ENCODE peak calls at places on chromosomes 12 and 14, in nine cellular contexts. One of them, this sample, is unnamed.

GRCh38 chr12:95484524-95484923 is 10.6 kb downstream of the METAP2 start:
- DNase-seq in HCT116: no peak
- DNase-seq in transverse colon: no peak
- DNase-seq in BJ: no peak
- DNase-seq in lower leg skin: no peak
- DNase-seq in stomach: no peak
- DNase-seq in left ventricle myocardium inferior: no peak
- DNase-seq in colonic mucosa: no peak
- DNase-seq in HFF-Myc: no peak
- DNase-seq in this sample: no peak

GRCh38 chr12:105978686-105979085 is 160.1 kb downstream of the NUAK1 start:
- DNase-seq in HCT116: no peak
- DNase-seq in transverse colon: no peak
- DNase-seq in BJ: no peak
- DNase-seq in lower leg skin: no peak
- DNase-seq in stomach: no peak
- DNase-seq in left ventricle myocardium inferior: no peak
- DNase-seq in colonic mucosa: no peak
- DNase-seq in HFF-Myc: no peak
- DNase-seq in this sample: no peak

GRCh38 chr14:73740921-73741326 is 26.7 kb upstream of the PNMA1 start:
- DNase-seq in HCT116: peak; percentile 61
- DNase-seq in transverse colon: peak; percentile 92
- DNase-seq in BJ: no peak
- DNase-seq in lower leg skin: peak; percentile 97
- DNase-seq in stomach: peak; percentile 92
- DNase-seq in left ventricle myocardium inferior: peak; percentile 78
- DNase-seq in colonic mucosa: peak; percentile 96
- DNase-seq in HFF-Myc: no peak
- DNase-seq in this sample: no peak

GRCh38 chr14:73014105-73014504 is 12.8 kb downstream of the ZFYVE1 start:
- DNase-seq in HCT116: no peak
- DNase-seq in transverse colon: no peak
- DNase-seq in BJ: peak; percentile 58
- DNase-seq in lower leg skin: no peak
- DNase-seq in stomach: no peak
- DNase-seq in left ventricle myocardium inferior: no peak
- DNase-seq in colonic mucosa: no peak
- DNase-seq in HFF-Myc: no peak
- DNase-seq in this sample: no peak

GRCh38 chr12:73625226-73625625 is 912.4 kb upstream of the ATXN7L3B start:
- DNase-seq in HCT116: no peak
- DNase-seq in transverse colon: no peak
- DNase-seq in BJ: no peak
- DNase-seq in lower leg skin: no peak
- DNase-seq in stomach: no peak
- DNase-seq in left ventricle myocardium inferior: no peak
- DNase-seq in colonic mucosa: no peak
- DNase-seq in HFF-Myc: no peak
- DNase-seq in this sample: no peak

GRCh38 chr12:388547-389137 is 478 bp downstream of the KDM5A start:
- DNase-seq in HCT116: no peak
- DNase-seq in transverse colon: peak; percentile 11
- DNase-seq in BJ: no peak
- DNase-seq in lower leg skin: peak; percentile 85
- DNase-seq in stomach: no peak
- DNase-seq in left ventricle myocardium inferior: peak; percentile 15
- DNase-seq in colonic mucosa: peak; percentile 48
- DNase-seq in HFF-Myc: no peak
- DNase-seq in this sample: no peak

GRCh38 chr14:74619672-74620131 is 7.7 kb upstream of the LTBP2 start:
- DNase-seq in HCT116: no peak
- DNase-seq in transverse colon: peak; percentile 59
- DNase-seq in BJ: peak; percentile 96
- DNase-seq in lower leg skin: no peak
- DNase-seq in stomach: peak; percentile 53
- DNase-seq in left ventricle myocardium inferior: peak; percentile 83
- DNase-seq in colonic mucosa: peak; percentile 40
- DNase-seq in HFF-Myc: peak; percentile 75
- DNase-seq in this sample: peak; percentile 52

GRCh38 chr14:24437736-24438067 is 4.9 kb downstream of the SDR39U1 start:
- DNase-seq in HCT116: no peak
- DNase-seq in transverse colon: no peak
- DNase-seq in BJ: no peak
- DNase-seq in lower leg skin: no peak
- DNase-seq in stomach: no peak
- DNase-seq in left ventricle myocardium inferior: no peak
- DNase-seq in colonic mucosa: no peak
- DNase-seq in HFF-Myc: no peak
- DNase-seq in this sample: no peak

GRCh38 chr12:78392918-78393317 is 471.7 kb upstream of the SYT1 start:
- DNase-seq in HCT116: no peak
- DNase-seq in transverse colon: no peak
- DNase-seq in BJ: no peak
- DNase-seq in lower leg skin: no peak
- DNase-seq in stomach: no peak
- DNase-seq in left ventricle myocardium inferior: no peak
- DNase-seq in colonic mucosa: no peak
- DNase-seq in HFF-Myc: no peak
- DNase-seq in this sample: no peak

GRCh38 chr12:132335179-132335756 is 5.9 kb upstream of the GALNT9 start:
- DNase-seq in HCT116: no peak
- DNase-seq in transverse colon: no peak
- DNase-seq in BJ: no peak
- DNase-seq in lower leg skin: no peak
- DNase-seq in stomach: no peak
- DNase-seq in left ventricle myocardium inferior: no peak
- DNase-seq in colonic mucosa: no peak
- DNase-seq in HFF-Myc: no peak
- DNase-seq in this sample: no peak

GRCh38 chr12:121371404-121371803 is 19.2 kb upstream of the ANAPC5 start:
- DNase-seq in HCT116: no peak
- DNase-seq in transverse colon: no peak
- DNase-seq in BJ: no peak
- DNase-seq in lower leg skin: no peak
- DNase-seq in stomach: no peak
- DNase-seq in left ventricle myocardium inferior: no peak
- DNase-seq in colonic mucosa: no peak
- DNase-seq in HFF-Myc: no peak
- DNase-seq in this sample: no peak

GRCh38 chr14:54567634-54568561 is 970 bp downstream of the SAMD4A start:
- DNase-seq in HCT116: no peak
- DNase-seq in transverse colon: peak; percentile 49
- DNase-seq in BJ: no peak
- DNase-seq in lower leg skin: peak; percentile 91
- DNase-seq in stomach: peak; percentile 50
- DNase-seq in left ventricle myocardium inferior: peak; percentile 55
- DNase-seq in colonic mucosa: peak; percentile 51
- DNase-seq in HFF-Myc: no peak
- DNase-seq in this sample: no peak

GRCh38 chr12:13220848-13221247 is 24.3 kb downstream of the EMP1 start:
- DNase-seq in HCT116: no peak
- DNase-seq in transverse colon: no peak
- DNase-seq in BJ: no peak
- DNase-seq in lower leg skin: no peak
- DNase-seq in stomach: no peak
- DNase-seq in left ventricle myocardium inferior: no peak
- DNase-seq in colonic mucosa: no peak
- DNase-seq in HFF-Myc: no peak
- DNase-seq in this sample: peak; percentile 55

GRCh38 chr14:104804481-104805325 is 3.8 kb downstream of the ZBTB42 start:
- DNase-seq in HCT116: no peak
- DNase-seq in transverse colon: no peak
- DNase-seq in BJ: no peak
- DNase-seq in lower leg skin: no peak
- DNase-seq in stomach: no peak
- DNase-seq in left ventricle myocardium inferior: no peak
- DNase-seq in colonic mucosa: no peak
- DNase-seq in HFF-Myc: no peak
- DNase-seq in this sample: no peak

GRCh38 chr12:108826115-108826806 is 31.1 kb downstream of the SSH1 start:
- DNase-seq in HCT116: no peak
- DNase-seq in transverse colon: peak; percentile 32
- DNase-seq in BJ: peak; percentile 95
- DNase-seq in lower leg skin: no peak
- DNase-seq in stomach: no peak
- DNase-seq in left ventricle myocardium inferior: peak; percentile 57
- DNase-seq in colonic mucosa: peak; percentile 46
- DNase-seq in HFF-Myc: no peak
- DNase-seq in this sample: peak; percentile 90

GRCh38 chr12:53218551-53219114 is 11.6 kb upstream of the ITGB7 start:
- DNase-seq in HCT116: no peak
- DNase-seq in transverse colon: no peak
- DNase-seq in BJ: no peak
- DNase-seq in lower leg skin: no peak
- DNase-seq in stomach: no peak
- DNase-seq in left ventricle myocardium inferior: peak; percentile 42
- DNase-seq in colonic mucosa: peak; percentile 51
- DNase-seq in HFF-Myc: no peak
- DNase-seq in this sample: no peak

GRCh38 chr12:45227668-45228067 is 11.8 kb downstream of the ANO6 start:
- DNase-seq in HCT116: no peak
- DNase-seq in transverse colon: no peak
- DNase-seq in BJ: no peak
- DNase-seq in lower leg skin: no peak
- DNase-seq in stomach: no peak
- DNase-seq in left ventricle myocardium inferior: no peak
- DNase-seq in colonic mucosa: no peak
- DNase-seq in HFF-Myc: no peak
- DNase-seq in this sample: no peak

GRCh38 chr14:75794615-75795038 is 133.6 kb downstream of the TTLL5 start:
- DNase-seq in HCT116: peak; percentile 7
- DNase-seq in transverse colon: no peak
- DNase-seq in BJ: peak; percentile 10
- DNase-seq in lower leg skin: no peak
- DNase-seq in stomach: no peak
- DNase-seq in left ventricle myocardium inferior: no peak
- DNase-seq in colonic mucosa: no peak
- DNase-seq in HFF-Myc: peak; percentile 26
- DNase-seq in this sample: peak; percentile 22

DNA sequence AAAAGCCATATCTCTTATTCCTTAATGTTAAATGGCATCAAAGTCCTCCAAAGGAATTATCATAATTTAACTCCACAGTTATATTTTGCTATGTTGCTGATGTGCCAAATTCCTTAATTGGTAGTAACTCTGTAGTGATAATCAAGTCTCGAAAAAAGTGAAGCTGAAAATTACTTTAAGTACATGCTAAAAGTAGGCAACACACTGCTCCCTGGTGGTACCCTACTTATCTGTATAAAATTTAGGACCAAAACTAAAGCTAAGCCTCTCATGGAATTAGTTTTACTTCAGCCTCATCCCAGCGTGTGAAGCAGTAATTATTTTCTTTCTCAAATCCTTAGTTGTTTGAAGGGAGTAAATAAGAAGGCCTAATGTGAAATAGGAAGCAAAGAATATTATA is 132.8 kb downstream of the TTLL5 start:
- DNase-seq in HCT116: no peak
- DNase-seq in transverse colon: no peak
- DNase-seq in BJ: no peak
- DNase-seq in lower leg skin: no peak
- DNase-seq in stomach: no peak
- DNase-seq in left ventricle myocardium inferior: no peak
- DNase-seq in colonic mucosa: no peak
- DNase-seq in HFF-Myc: no peak
- DNase-seq in this sample: peak; percentile 20
- TF ChIP-seq CTCF in HCT116: no peak
- TF ChIP-seq CTCF in transverse colon: no peak
- TF ChIP-seq CTCF in BJ: no peak
- TF ChIP-seq CTCF in lower leg skin: no peak
- TF ChIP-seq CTCF in stomach: no peak
- TF ChIP-seq CTCF in left ventricle myocardium inferior: peak; percentile 36
- TF ChIP-seq CTCF in colonic mucosa: no peak
- TF ChIP-seq CTCF in HFF-Myc: peak; percentile 14
- TF ChIP-seq CTCF in this sample: peak; percentile 51

GRCh38 chr14:50791201-50791600 is 39.8 kb downstream of the NIN start:
- DNase-seq in HCT116: no peak
- DNase-seq in transverse colon: no peak
- DNase-seq in BJ: no peak
- DNase-seq in lower leg skin: no peak
- DNase-seq in stomach: no peak
- DNase-seq in left ventricle myocardium inferior: no peak
- DNase-seq in colonic mucosa: no peak
- DNase-seq in HFF-Myc: no peak
- DNase-seq in this sample: no peak
- H3K4me3 ChIP-seq in HCT116: no peak overlapping the region
- H3K4me3 ChIP-seq in transverse colon: no peak overlapping the region
- H3K4me3 ChIP-seq in BJ: no peak overlapping the region
- H3K4me3 ChIP-seq in lower leg skin: no peak overlapping the region
- H3K4me3 ChIP-seq in stomach: no peak overlapping the region
- H3K4me3 ChIP-seq in left ventricle myocardium inferior: peak overlapping the region; percentile 66
- H3K4me3 ChIP-seq in colonic mucosa: no peak overlapping the region
- H3K4me3 ChIP-seq in HFF-Myc: no peak overlapping the region
- H3K4me3 ChIP-seq in this sample: no peak overlapping the region

GRCh38 chr12:49014547-49014946 is 4.0 kb downstream of the PRKAG1 start:
- DNase-seq in HCT116: no peak
- DNase-seq in transverse colon: no peak
- DNase-seq in BJ: no peak
- DNase-seq in lower leg skin: no peak
- DNase-seq in stomach: no peak
- DNase-seq in left ventricle myocardium inferior: no peak
- DNase-seq in colonic mucosa: no peak
- DNase-seq in HFF-Myc: no peak
- DNase-seq in this sample: no peak
- TF ChIP-seq CTCF in HCT116: peak; percentile 3
- TF ChIP-seq CTCF in transverse colon: no peak
- TF ChIP-seq CTCF in BJ: peak; percentile 41
- TF ChIP-seq CTCF in lower leg skin: no peak
- TF ChIP-seq CTCF in stomach: no peak
- TF ChIP-seq CTCF in left ventricle myocardium inferior: no peak
- TF ChIP-seq CTCF in colonic mucosa: no peak
- TF ChIP-seq CTCF in HFF-Myc: no peak
- TF ChIP-seq CTCF in this sample: peak; percentile 23

GRCh38 chr14:63867926-63868921 is 15.4 kb downstream of the SYNE2 start:
- DNase-seq in HCT116: no peak
- DNase-seq in transverse colon: no peak
- DNase-seq in BJ: no peak
- DNase-seq in lower leg skin: no peak
- DNase-seq in stomach: no peak
- DNase-seq in left ventricle myocardium inferior: no peak
- DNase-seq in colonic mucosa: no peak
- DNase-seq in HFF-Myc: no peak
- DNase-seq in this sample: no peak
- H3K4me3 ChIP-seq in HCT116: no peak overlapping the region
- H3K4me3 ChIP-seq in transverse colon: no peak overlapping the region
- H3K4me3 ChIP-seq in BJ: no peak overlapping the region
- H3K4me3 ChIP-seq in lower leg skin: no peak overlapping the region
- H3K4me3 ChIP-seq in stomach: no peak overlapping the region
- H3K4me3 ChIP-seq in left ventricle myocardium inferior: no peak overlapping the region
- H3K4me3 ChIP-seq in colonic mucosa: no peak overlapping the region
- H3K4me3 ChIP-seq in HFF-Myc: no peak overlapping the region
- H3K4me3 ChIP-seq in this sample: no peak overlapping the region

GRCh38 chr14:45715946-45716345 is 462.9 kb upstream of the MIS18BP1 start:
- DNase-seq in HCT116: no peak
- DNase-seq in transverse colon: no peak
- DNase-seq in BJ: no peak
- DNase-seq in lower leg skin: no peak
- DNase-seq in stomach: no peak
- DNase-seq in left ventricle myocardium inferior: no peak
- DNase-seq in colonic mucosa: no peak
- DNase-seq in HFF-Myc: no peak
- DNase-seq in this sample: no peak

GRCh38 chr14:45716506-45716905 is 463.5 kb upstream of the MIS18BP1 start:
- DNase-seq in HCT116: no peak
- DNase-seq in transverse colon: no peak
- DNase-seq in BJ: no peak
- DNase-seq in lower leg skin: no peak
- DNase-seq in stomach: no peak
- DNase-seq in left ventricle myocardium inferior: no peak
- DNase-seq in colonic mucosa: no peak
- DNase-seq in HFF-Myc: no peak
- DNase-seq in this sample: no peak
- TF ChIP-seq CTCF in HCT116: peak; percentile 37
- TF ChIP-seq CTCF in transverse colon: no peak
- TF ChIP-seq CTCF in BJ: peak; percentile 9
- TF ChIP-seq CTCF in lower leg skin: no peak
- TF ChIP-seq CTCF in stomach: no peak
- TF ChIP-seq CTCF in left ventricle myocardium inferior: no peak
- TF ChIP-seq CTCF in colonic mucosa: no peak
- TF ChIP-seq CTCF in HFF-Myc: peak; percentile 28
- TF ChIP-seq CTCF in this sample: peak; percentile 29

This sample was measured in retinal pigment epithelial cell.